ENCODE peak calls at places on chromosomes 12 and 14, in eight cellular contexts. W is neural crest cell; D is cardiac muscle cell; C is HFFc6; B is CD8-positive, alpha-beta T cell; P is NCI-H82; S is activated CD4-positive, CD25-positive, alpha-beta regulatory T cell treated with anti-CD3 and anti-CD28 coated beads, Interleukin-2, amount 50 U/mL, for 72 hours; Y is pancreas. K is an unnamed sample.

GRCh38 chr12:131672311-131672940 is 38.5 kb upstream of the SFSWAP start:
- DNase-seq in W (no peak), D (no peak), C (no peak), B (no peak), P (no peak), S (no peak), Y (no peak), K (peak; percentile 29)

GRCh38 chr14:89447182-89447970 is 30.3 kb upstream of the FOXN3 start:
- DNase-seq in W (no peak), D (no peak), C (no peak), B (no peak), P (no peak), S (no peak), Y (no peak), K (no peak)

GRCh38 chr12:106753526-106753925 is 21.0 kb upstream of the RIC8B start:
- DNase-seq in W (no peak), D (no peak), C (no peak), B (peak; percentile 68), P (no peak), S (peak; percentile 38), Y (no peak), K (no peak)

GRCh38 chr14:89061696-89062095 is 237.2 kb downstream of the TTC8 start:
- DNase-seq in W (no peak), D (peak; percentile 22), C (no peak), B (no peak), P (no peak), S (no peak), Y (no peak), K (no peak)

GRCh38 chr12:21694660-21695059 is 37.0 kb upstream of the LDHB start:
- DNase-seq in W (no peak), D (no peak), C (no peak), B (no peak), P (no peak), S (no peak), Y (no peak), K (no peak)

GRCh38 chr12:132056959-132057358 is 87.2 kb downstream of the DDX51 start:
- DNase-seq in W (no peak), D (no peak), C (no peak), B (no peak), P (no peak), S (no peak), Y (no peak), K (no peak)

GRCh38 chr14:35341454-35342159 is 49.4 kb downstream of the PSMA6 start:
- DNase-seq in W (no peak), D (peak; percentile 85), C (peak; percentile 60), B (no peak), P (peak; percentile 94), S (no peak), Y (peak; percentile 98), K (peak; percentile 75)

GRCh38 chr14:75143761-75144527 is 17.1 kb upstream of the NEK9 start:
- DNase-seq in W (no peak), D (no peak), C (no peak), B (no peak), P (no peak), S (no peak), Y (no peak), K (no peak)

GRCh38 chr14:100654814-100655795 is 67.9 kb upstream of the BEGAIN start:
- DNase-seq in W (peak; percentile 47), D (peak; percentile 60), C (no peak), B (peak; percentile 65), P (peak; percentile 40), S (peak; percentile 56), Y (peak; percentile 44), K (no peak)

GRCh38 chr12:124392991-124393790 is 98.3 kb downstream of the RFLNA start:
- DNase-seq in W (no peak), D (no peak), C (peak; percentile 62), B (no peak), P (no peak), S (no peak), Y (peak; percentile 91), K (no peak)

GRCh38 chr14:74611672-74612345 is at the start of gene LTBP2:
- DNase-seq in W (no peak), D (peak; percentile 56), C (no peak), B (peak; percentile 62), P (peak; percentile 84), S (peak; percentile 39), Y (no peak), K (no peak)

GRCh38 chr14:27605298-27605697 is 1007.5 kb upstream of the NOVA1 start:
- DNase-seq in W (no peak), D (no peak), C (no peak), B (no peak), P (no peak), S (no peak), Y (no peak), K (no peak)

GRCh38 chr14:24430682-24431568 is 1.2 kb downstream of the KHNYN start:
- DNase-seq in W (no peak), D (no peak), C (peak; percentile 37), B (no peak), P (no peak), S (peak; percentile 62), Y (peak; percentile 51), K (no peak)

GRCh38 chr14:102196008-102196407 is 56.3 kb downstream of the WDR20 start:
- DNase-seq in W (no peak), D (no peak), C (no peak), B (no peak), P (peak; percentile 80), S (no peak), Y (no peak), K (no peak)

GRCh38 chr12:84131076-84131475 is 781.5 kb downstream of the SLC6A15 start:
- DNase-seq in W (no peak), D (no peak), C (peak; percentile 48), B (no peak), P (no peak), S (no peak), Y (no peak), K (no peak)

GRCh38 chr12:112381421-112381897 is 772 bp downstream of the HECTD4 start:
- DNase-seq in W (peak; percentile 15), D (no peak), C (no peak), B (peak; percentile 50), P (peak; percentile 45), S (peak; percentile 59), Y (peak; percentile 29), K (no peak)

GRCh38 chr14:89723930-89724915 is 230.3 kb downstream of the EFCAB11 start:
- DNase-seq in W (no peak), D (no peak), C (no peak), B (no peak), P (peak; percentile 5), S (no peak), Y (no peak), K (no peak)

GRCh38 chr14:35576260-35576659 is 42.3 kb downstream of the INSM2 start:
- DNase-seq in W (no peak), D (peak; percentile 49), C (no peak), B (no peak), P (peak; percentile 94), S (no peak), Y (no peak), K (no peak)

GRCh38 chr12:57936513-57936883 is 4.9 kb upstream of the ATP23 start:
- DNase-seq in W (no peak), D (no peak), C (no peak), B (no peak), P (no peak), S (no peak), Y (no peak), K (no peak)

GRCh38 chr14:84961637-84962036 is 568.3 kb upstream of the FLRT2 start:
- DNase-seq in W (no peak), D (no peak), C (no peak), B (no peak), P (peak; percentile 18), S (no peak), Y (no peak), K (peak; percentile 7)

GRCh38 chr14:36747411-36748184 is 85.9 kb downstream of the PAX9 start:
- DNase-seq in W (no peak), D (no peak), C (peak; percentile 1), B (no peak), P (peak; percentile 23), S (no peak), Y (no peak), K (no peak)

GRCh38 chr14:103856105-103856504 is 8.7 kb upstream of the PPP1R13B start:
- DNase-seq in W (no peak), D (no peak), C (no peak), B (no peak), P (no peak), S (no peak), Y (no peak), K (no peak)

GRCh38 chr14:92958373-92959188 is 35.6 kb downstream of the CHGA start:
- DNase-seq in W (no peak), D (no peak), C (no peak), B (no peak), P (no peak), S (no peak), Y (no peak), K (no peak)

GRCh38 chr14:87434680-87435079 is 558.3 kb downstream of the GALC start:
- DNase-seq in W (no peak), D (no peak), C (no peak), B (no peak), P (no peak), S (no peak), Y (no peak), K (no peak)

GRCh38 chr14:89351364-89351957 is 65.6 kb downstream of the FOXN3 start:
- DNase-seq in W (no peak), D (peak; percentile 30), C (no peak), B (peak; percentile 58), P (no peak), S (peak; percentile 34), Y (peak; percentile 77), K (no peak)

GRCh38 chr12:13257356-13257875 is 60.9 kb downstream of the EMP1 start:
- DNase-seq in W (no peak), D (no peak), C (no peak), B (no peak), P (no peak), S (no peak), Y (no peak), K (no peak)

GRCh38 chr14:54947230-54947629 is 44.6 kb upstream of the GCH1 start:
- DNase-seq in W (no peak), D (no peak), C (no peak), B (no peak), P (no peak), S (no peak), Y (no peak), K (no peak)

GRCh38 chr14:103055693-103056092 is 1.7 kb downstream of the CDC42BPB start:
- DNase-seq in W (no peak), D (no peak), C (no peak), B (no peak), P (no peak), S (no peak), Y (no peak), K (no peak)

GRCh38 chr14:69657961-69658360 is 46.6 kb downstream of the SUSD6 start:
- DNase-seq in W (no peak), D (peak; percentile 34), C (no peak), B (no peak), P (peak; percentile 53), S (no peak), Y (peak; percentile 54), K (no peak)

GRCh38 chr14:70906785-70907171 is 481 bp upstream of the PCNX1 start:
- DNase-seq in W (no peak), D (no peak), C (no peak), B (no peak), P (no peak), S (no peak), Y (no peak), K (no peak)

K was measured in SK-N-DZ.